ENCODE peak calls at places on chromosome 3, in eight cellular contexts. S is MM.1S, M is cardiac muscle cell, U is breast epithelium, J is HepG2, C is heart left ventricle, G is body of pancreas, V is foreskin fibroblast. K is an unnamed sample.

GRCh38 chr3:10344147-10344943 is 23.4 kb upstream of the SEC13 start:
- DNase-seq in S (peak), M (peak), U (peak), J (no peak), C (no peak), G (peak), V (peak), K (peak)

GRCh38 chr3:71099997-71100719 is 483.4 kb downstream of the FOXP1 start:
- DNase-seq in S (no peak), M (no peak), U (no peak), J (no peak), C (no peak), G (no peak), V (no peak), K (no peak)

GRCh38 chr3:42492508-42493080 is 9.8 kb upstream of the VIPR1 start:
- DNase-seq in S (no peak), M (no peak), U (peak), J (no peak), C (no peak), G (no peak), V (no peak), K (no peak)

GRCh38 chr3:197206913-197207312 is 91.5 kb downstream of the DLG1 start:
- DNase-seq in S (no peak), M (no peak), U (no peak), J (peak), C (no peak), G (no peak), V (no peak), K (no peak)

GRCh38 chr3:159130108-159130507 is 328.3 kb downstream of the MFSD1 start:
- DNase-seq in S (peak), M (peak), U (no peak), J (peak), C (no peak), G (peak), V (peak), K (peak)

GRCh38 chr3:99866167-99866810 is 48.6 kb downstream of the CMSS1 start:
- DNase-seq in S (no peak), M (peak), U (no peak), J (no peak), C (no peak), G (no peak), V (peak), K (no peak)

GRCh38 chr3:151265166-151265565 is 13.2 kb downstream of the P2RY14 start:
- DNase-seq in S (no peak), M (no peak), U (no peak), J (no peak), C (no peak), G (no peak), V (no peak), K (no peak)

GRCh38 chr3:71066356-71066755 is 517.2 kb downstream of the FOXP1 start:
- DNase-seq in S (no peak), M (no peak), U (no peak), J (no peak), C (no peak), G (peak), V (no peak), K (peak)

GRCh38 chr3:113531826-113532697 is at the start of gene SIDT1:
- DNase-seq in S (peak), M (no peak), U (no peak), J (no peak), C (no peak), G (peak), V (peak), K (peak)

GRCh38 chr3:113535898-113536297 is 3.5 kb downstream of the SIDT1 start:
- DNase-seq in S (no peak), M (no peak), U (no peak), J (no peak), C (no peak), G (no peak), V (no peak), K (no peak)

GRCh38 chr3:113534365-113534764 is 2.0 kb downstream of the SIDT1 start:
- DNase-seq in S (no peak), M (no peak), U (no peak), J (no peak), C (no peak), G (no peak), V (no peak), K (no peak)

GRCh38 chr3:113533534-113533892 is 1.2 kb downstream of the SIDT1 start:
- DNase-seq in S (peak), M (no peak), U (no peak), J (no peak), C (no peak), G (no peak), V (no peak), K (no peak)

DNA sequence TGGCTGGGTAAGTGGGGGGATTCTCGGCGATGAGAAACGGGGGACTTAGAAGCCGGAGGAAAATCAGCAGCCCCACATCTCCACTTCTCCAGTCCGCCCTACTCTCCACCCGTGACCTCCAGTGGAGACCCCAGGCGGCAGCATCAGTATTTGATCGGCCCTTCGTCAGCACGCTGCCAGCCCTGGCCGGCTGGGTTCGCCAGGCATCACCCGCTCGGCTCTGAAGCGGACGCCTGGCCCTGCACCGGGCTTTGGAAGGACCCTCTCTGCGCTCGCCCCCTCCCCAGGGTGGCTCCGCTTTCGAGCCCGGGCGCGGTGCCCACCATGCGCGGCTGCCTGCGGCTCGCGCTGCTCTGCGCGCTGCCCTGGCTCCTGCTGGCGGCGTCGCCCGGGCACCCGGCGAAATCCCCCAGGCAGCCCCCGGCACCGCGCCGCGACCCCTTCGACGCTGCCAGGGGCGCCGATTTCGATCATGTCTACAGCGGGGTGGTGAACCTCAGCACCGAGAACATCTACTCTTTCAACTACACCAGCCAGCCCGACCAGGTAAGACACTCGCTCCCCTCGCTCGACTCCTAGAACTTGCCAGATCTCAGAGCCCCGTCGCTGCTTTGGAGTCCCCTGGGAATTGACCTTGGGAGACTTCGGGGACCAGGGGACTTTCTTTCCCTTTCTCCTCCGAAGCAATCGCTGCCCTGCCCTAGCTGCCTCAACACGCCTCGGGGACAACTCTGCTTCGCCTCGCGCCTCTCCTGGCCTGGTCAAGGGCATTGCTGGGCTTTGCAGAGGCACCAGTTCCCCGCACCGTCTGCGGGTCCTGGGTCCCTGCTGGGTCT is 561 bp downstream of the SIDT1 start:
- DNase-seq in S (peak), M (no peak), U (no peak), J (no peak), C (no peak), G (peak), V (peak), K (peak)
- TF ChIP-seq CTCF in S (peak), M (peak), U (no peak), J (peak), C (no peak), G (no peak), V (no peak), K (no peak)

GRCh38 chr3:51975857-51976549 is 1.1 kb downstream of the ABHD14A start:
- DNase-seq in S (no peak), M (peak), U (peak), J (peak), C (peak), G (peak), V (peak), K (peak)
- H3K4me3 ChIP-seq in S (peak), M (peak), U (peak), J (peak), C (peak), G (no peak), V (peak), K (peak)

DNA sequence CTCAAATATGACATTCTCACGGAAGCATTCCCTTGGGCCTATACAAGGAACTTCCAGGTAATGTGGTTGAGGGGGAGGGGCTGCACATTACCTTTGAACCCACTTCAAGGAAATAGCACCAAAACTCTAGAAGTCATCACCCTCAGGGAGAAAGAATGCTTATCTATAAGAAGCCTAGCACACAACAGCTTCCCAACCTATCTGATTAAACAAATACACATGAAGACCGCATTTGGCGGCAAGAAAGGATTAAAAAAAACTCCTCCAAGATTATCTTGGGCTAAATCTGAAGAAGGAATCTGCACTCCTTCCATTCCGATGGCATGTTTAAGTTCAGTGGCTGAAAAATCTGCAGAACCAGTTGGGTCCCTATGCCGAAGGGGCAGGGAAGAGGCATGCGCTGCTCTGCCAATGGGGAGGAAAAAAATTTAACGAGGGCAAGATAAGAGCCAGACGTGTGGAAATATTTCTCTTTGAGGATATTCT is 82.0 kb upstream of the WNT5A start:
- DNase-seq in S (no peak), M (no peak), U (no peak), J (no peak), C (no peak), G (no peak), V (no peak), K (no peak)
- TF ChIP-seq CTCF in S (no peak), M (no peak), U (no peak), J (no peak), C (no peak), G (no peak), V (no peak), K (no peak)

DNA sequence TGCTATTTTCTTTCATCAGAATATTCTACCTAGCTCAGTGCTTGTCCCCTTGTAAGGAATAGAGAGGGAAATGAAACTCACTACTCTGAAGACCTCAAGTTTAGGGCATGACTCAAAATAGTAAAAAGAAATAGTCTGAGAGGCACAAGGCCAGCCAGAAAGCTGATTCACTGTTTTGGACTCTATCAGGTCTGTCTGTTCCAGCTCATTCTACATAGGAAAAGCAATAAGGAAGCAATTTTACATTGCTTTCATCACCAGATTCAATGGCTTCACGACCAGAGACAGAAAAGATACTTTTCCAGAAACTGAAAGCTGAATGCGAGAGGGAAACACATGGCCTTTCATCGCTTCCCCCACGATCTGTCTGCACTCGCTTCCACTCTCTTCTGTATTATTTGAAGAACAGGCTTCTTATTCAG is 276.0 kb downstream of the GBE1 start:
- DNase-seq in S (peak), M (peak), U (no peak), J (no peak), C (no peak), G (no peak), V (peak), K (peak)
- H3K4me3 ChIP-seq in S (peak), M (no peak), U (no peak), J (no peak), C (no peak), G (no peak), V (peak), K (no peak)

GRCh38 chr3:79724206-79724605 is 43.6 kb downstream of the ROBO1 start:
- DNase-seq in S (no peak), M (no peak), U (no peak), J (peak), C (no peak), G (peak), V (no peak), K (no peak)
- TF ChIP-seq CTCF in S (no peak), M (no peak), U (no peak), J (no peak), C (no peak), G (no peak), V (no peak), K (no peak)

K was measured in transverse colon.